ENCODE peak calls at places on chromosome 12, in ten cellular contexts. One of them, this sample, is unnamed. For H3K27me3, the result is how much of the 10 kb centered on the place peaks cover.

GRCh38 chr12:57240926-57241555 is 9.9 kb downstream of the STAC3 start:
- DNase-seq in H1: peak
- DNase-seq in HCT116: no peak
- DNase-seq in Panc1: no peak
- DNase-seq in spleen: peak
- DNase-seq in prostate gland: no peak
- DNase-seq in sigmoid colon: peak
- DNase-seq in stomach: no peak
- DNase-seq in breast epithelium: no peak
- DNase-seq in transverse colon: peak
- DNase-seq in this sample: no peak

GRCh38 chr12:96989916-96990315 is 82.9 kb downstream of the NEDD1 start:
- DNase-seq in H1: peak
- DNase-seq in HCT116: peak
- DNase-seq in Panc1: no peak
- DNase-seq in spleen: no peak
- DNase-seq in prostate gland: no peak
- DNase-seq in sigmoid colon: no peak
- DNase-seq in stomach: no peak
- DNase-seq in breast epithelium: no peak
- DNase-seq in transverse colon: no peak
- DNase-seq in this sample: no peak

GRCh38 chr12:104737682-104738370 is 220.3 kb downstream of the SLC41A2 start:
- DNase-seq in H1: no peak
- DNase-seq in HCT116: no peak
- DNase-seq in Panc1: no peak
- DNase-seq in spleen: no peak
- DNase-seq in prostate gland: no peak
- DNase-seq in sigmoid colon: no peak
- DNase-seq in stomach: no peak
- DNase-seq in breast epithelium: no peak
- DNase-seq in transverse colon: no peak
- DNase-seq in this sample: no peak

GRCh38 chr12:65113621-65114035 is 7.5 kb downstream of the WIF1 start:
- DNase-seq in H1: no peak
- DNase-seq in HCT116: no peak
- DNase-seq in Panc1: no peak
- DNase-seq in spleen: no peak
- DNase-seq in prostate gland: no peak
- DNase-seq in sigmoid colon: no peak
- DNase-seq in stomach: no peak
- DNase-seq in breast epithelium: no peak
- DNase-seq in transverse colon: no peak
- DNase-seq in this sample: no peak

GRCh38 chr12:64016521-64016920 is 172.0 kb downstream of the SRGAP1 start:
- DNase-seq in H1: no peak
- DNase-seq in HCT116: no peak
- DNase-seq in Panc1: no peak
- DNase-seq in spleen: no peak
- DNase-seq in prostate gland: no peak
- DNase-seq in sigmoid colon: no peak
- DNase-seq in stomach: no peak
- DNase-seq in breast epithelium: no peak
- DNase-seq in transverse colon: no peak
- DNase-seq in this sample: no peak

GRCh38 chr12:46944104-46944503 is 118.3 kb upstream of the SLC38A4 start:
- DNase-seq in H1: no peak
- DNase-seq in HCT116: peak
- DNase-seq in Panc1: no peak
- DNase-seq in spleen: no peak
- DNase-seq in prostate gland: no peak
- DNase-seq in sigmoid colon: no peak
- DNase-seq in stomach: no peak
- DNase-seq in breast epithelium: no peak
- DNase-seq in transverse colon: no peak
- DNase-seq in this sample: no peak

GRCh38 chr12:50745861-50746260 is 18.0 kb upstream of the ATF1 start:
- DNase-seq in H1: no peak
- DNase-seq in HCT116: no peak
- DNase-seq in Panc1: no peak
- DNase-seq in spleen: no peak
- DNase-seq in prostate gland: no peak
- DNase-seq in sigmoid colon: no peak
- DNase-seq in stomach: no peak
- DNase-seq in breast epithelium: no peak
- DNase-seq in transverse colon: no peak
- DNase-seq in this sample: no peak

GRCh38 chr12:130932061-130932650 is 21.6 kb upstream of the ADGRD1 start:
- DNase-seq in H1: no peak
- DNase-seq in HCT116: no peak
- DNase-seq in Panc1: no peak
- DNase-seq in spleen: no peak
- DNase-seq in prostate gland: no peak
- DNase-seq in sigmoid colon: no peak
- DNase-seq in stomach: no peak
- DNase-seq in breast epithelium: no peak
- DNase-seq in transverse colon: no peak
- DNase-seq in this sample: no peak

GRCh38 chr12:68972570-68972969 is 39.6 kb upstream of the CPM start:
- DNase-seq in H1: no peak
- DNase-seq in HCT116: no peak
- DNase-seq in Panc1: no peak
- DNase-seq in spleen: no peak
- DNase-seq in prostate gland: no peak
- DNase-seq in sigmoid colon: no peak
- DNase-seq in stomach: no peak
- DNase-seq in breast epithelium: no peak
- DNase-seq in transverse colon: no peak
- DNase-seq in this sample: no peak

GRCh38 chr12:22527999-22528398 is 16.3 kb downstream of the C2CD5 start:
- DNase-seq in H1: no peak
- DNase-seq in HCT116: no peak
- DNase-seq in Panc1: no peak
- DNase-seq in spleen: no peak
- DNase-seq in prostate gland: no peak
- DNase-seq in sigmoid colon: no peak
- DNase-seq in stomach: no peak
- DNase-seq in breast epithelium: no peak
- DNase-seq in transverse colon: no peak
- DNase-seq in this sample: no peak

GRCh38 chr12:64912501-64912900 is 88.1 kb downstream of the TBC1D30 start:
- DNase-seq in H1: no peak
- DNase-seq in HCT116: no peak
- DNase-seq in Panc1: no peak
- DNase-seq in spleen: no peak
- DNase-seq in prostate gland: no peak
- DNase-seq in sigmoid colon: no peak
- DNase-seq in stomach: no peak
- DNase-seq in breast epithelium: no peak
- DNase-seq in transverse colon: no peak
- DNase-seq in this sample: no peak

GRCh38 chr12:129069886-129070285 is 216.6 kb downstream of the GLT1D1 start:
- DNase-seq in H1: peak
- DNase-seq in HCT116: no peak
- DNase-seq in Panc1: no peak
- DNase-seq in spleen: no peak
- DNase-seq in prostate gland: no peak
- DNase-seq in sigmoid colon: no peak
- DNase-seq in stomach: no peak
- DNase-seq in breast epithelium: no peak
- DNase-seq in transverse colon: no peak
- DNase-seq in this sample: no peak

GRCh38 chr12:116091579-116091978 is 185.9 kb downstream of the MED13L start:
- DNase-seq in H1: no peak
- DNase-seq in HCT116: no peak
- DNase-seq in Panc1: no peak
- DNase-seq in spleen: no peak
- DNase-seq in prostate gland: no peak
- DNase-seq in sigmoid colon: no peak
- DNase-seq in stomach: no peak
- DNase-seq in breast epithelium: no peak
- DNase-seq in transverse colon: no peak
- DNase-seq in this sample: no peak

GRCh38 chr12:118249547-118249946 is 113.6 kb downstream of the PEBP1 start:
- DNase-seq in H1: no peak
- DNase-seq in HCT116: no peak
- DNase-seq in Panc1: no peak
- DNase-seq in spleen: no peak
- DNase-seq in prostate gland: no peak
- DNase-seq in sigmoid colon: no peak
- DNase-seq in stomach: no peak
- DNase-seq in breast epithelium: no peak
- DNase-seq in transverse colon: no peak
- DNase-seq in this sample: no peak

GRCh38 chr12:3262466-3262865 is 185.3 kb downstream of the TSPAN9 start:
- DNase-seq in H1: no peak
- DNase-seq in HCT116: no peak
- DNase-seq in Panc1: no peak
- DNase-seq in spleen: no peak
- DNase-seq in prostate gland: no peak
- DNase-seq in sigmoid colon: no peak
- DNase-seq in stomach: no peak
- DNase-seq in breast epithelium: no peak
- DNase-seq in transverse colon: no peak
- DNase-seq in this sample: no peak

GRCh38 chr12:110846615-110847566 is at the start of gene CCDC63:
- DNase-seq in H1: peak
- DNase-seq in HCT116: peak
- DNase-seq in Panc1: no peak
- DNase-seq in spleen: peak
- DNase-seq in prostate gland: peak
- DNase-seq in sigmoid colon: peak
- DNase-seq in stomach: peak
- DNase-seq in breast epithelium: peak
- DNase-seq in transverse colon: peak
- DNase-seq in this sample: no peak
- H3K27me3 ChIP-seq in H1: under half
- H3K27me3 ChIP-seq in HCT116: under half
- H3K27me3 ChIP-seq in Panc1: under half
- H3K27me3 ChIP-seq in spleen: under half
- H3K27me3 ChIP-seq in prostate gland: under half
- H3K27me3 ChIP-seq in sigmoid colon: under half
- H3K27me3 ChIP-seq in stomach: under half
- H3K27me3 ChIP-seq in breast epithelium: under half
- H3K27me3 ChIP-seq in transverse colon: under half
- H3K27me3 ChIP-seq in this sample: under half

DNA sequence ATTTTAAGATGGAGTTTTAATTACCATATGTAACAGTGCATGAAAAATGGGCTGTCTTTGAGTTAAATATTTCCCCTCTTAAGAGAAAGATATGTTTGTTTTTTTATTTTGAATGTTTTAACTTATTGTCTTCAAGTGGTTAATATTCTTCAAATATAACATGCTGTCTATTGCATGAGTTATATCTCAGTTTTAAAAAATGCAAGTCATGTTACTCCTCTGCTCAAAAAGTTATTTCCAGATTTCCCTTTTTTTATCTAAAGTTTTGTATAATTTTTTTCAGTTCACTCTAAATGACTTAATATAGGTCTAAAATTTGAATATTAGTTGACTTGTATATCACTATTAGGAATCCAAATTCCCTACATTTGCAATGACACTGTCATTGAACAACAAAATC is 5.9 kb upstream of the KCNMB4 start:
- DNase-seq in H1: no peak
- DNase-seq in HCT116: no peak
- DNase-seq in Panc1: no peak
- DNase-seq in spleen: no peak
- DNase-seq in prostate gland: no peak
- DNase-seq in sigmoid colon: no peak
- DNase-seq in stomach: no peak
- DNase-seq in breast epithelium: no peak
- DNase-seq in transverse colon: no peak
- DNase-seq in this sample: no peak
- TF ChIP-seq POLR2AphosphoS5 in H1: no peak
- TF ChIP-seq POLR2AphosphoS5 in HCT116: no peak
- TF ChIP-seq POLR2AphosphoS5 in Panc1: no peak
- TF ChIP-seq POLR2AphosphoS5 in spleen: no peak
- TF ChIP-seq POLR2AphosphoS5 in prostate gland: no peak
- TF ChIP-seq POLR2AphosphoS5 in sigmoid colon: no peak
- TF ChIP-seq POLR2AphosphoS5 in stomach: no peak
- TF ChIP-seq POLR2AphosphoS5 in breast epithelium: no peak
- TF ChIP-seq POLR2AphosphoS5 in transverse colon: no peak
- TF ChIP-seq POLR2AphosphoS5 in this sample: no peak

GRCh38 chr12:48029811-48030650 is 25.8 kb upstream of the COL2A1 start:
- DNase-seq in H1: no peak
- DNase-seq in HCT116: no peak
- DNase-seq in Panc1: no peak
- DNase-seq in spleen: no peak
- DNase-seq in prostate gland: no peak
- DNase-seq in sigmoid colon: no peak
- DNase-seq in stomach: no peak
- DNase-seq in breast epithelium: no peak
- DNase-seq in transverse colon: no peak
- DNase-seq in this sample: no peak

GRCh38 chr12:48027183-48028002 is 23.1 kb upstream of the COL2A1 start:
- DNase-seq in H1: peak
- DNase-seq in HCT116: no peak
- DNase-seq in Panc1: no peak
- DNase-seq in spleen: no peak
- DNase-seq in prostate gland: no peak
- DNase-seq in sigmoid colon: no peak
- DNase-seq in stomach: no peak
- DNase-seq in breast epithelium: no peak
- DNase-seq in transverse colon: no peak
- DNase-seq in this sample: no peak

GRCh38 chr12:48026081-48026827 is 22.0 kb upstream of the COL2A1 start:
- DNase-seq in H1: no peak
- DNase-seq in HCT116: no peak
- DNase-seq in Panc1: no peak
- DNase-seq in spleen: no peak
- DNase-seq in prostate gland: no peak
- DNase-seq in sigmoid colon: no peak
- DNase-seq in stomach: no peak
- DNase-seq in breast epithelium: no peak
- DNase-seq in transverse colon: no peak
- DNase-seq in this sample: no peak

GRCh38 chr12:48029401-48029770 is 25.1 kb upstream of the COL2A1 start:
- DNase-seq in H1: no peak
- DNase-seq in HCT116: no peak
- DNase-seq in Panc1: no peak
- DNase-seq in spleen: no peak
- DNase-seq in prostate gland: no peak
- DNase-seq in sigmoid colon: no peak
- DNase-seq in stomach: no peak
- DNase-seq in breast epithelium: no peak
- DNase-seq in transverse colon: no peak
- DNase-seq in this sample: no peak

GRCh38 chr12:48028541-48029400 is 24.5 kb upstream of the COL2A1 start:
- DNase-seq in H1: no peak
- DNase-seq in HCT116: no peak
- DNase-seq in Panc1: no peak
- DNase-seq in spleen: no peak
- DNase-seq in prostate gland: no peak
- DNase-seq in sigmoid colon: no peak
- DNase-seq in stomach: no peak
- DNase-seq in breast epithelium: no peak
- DNase-seq in transverse colon: no peak
- DNase-seq in this sample: no peak
- H3K27me3 ChIP-seq in H1: half or more
- H3K27me3 ChIP-seq in HCT116: under half
- H3K27me3 ChIP-seq in Panc1: under half
- H3K27me3 ChIP-seq in spleen: under half
- H3K27me3 ChIP-seq in prostate gland: under half
- H3K27me3 ChIP-seq in sigmoid colon: under half
- H3K27me3 ChIP-seq in stomach: under half
- H3K27me3 ChIP-seq in breast epithelium: under half
- H3K27me3 ChIP-seq in transverse colon: under half
- H3K27me3 ChIP-seq in this sample: under half

GRCh38 chr12:109191621-109192250 is 75.3 kb downstream of the ACACB start:
- DNase-seq in H1: no peak
- DNase-seq in HCT116: no peak
- DNase-seq in Panc1: no peak
- DNase-seq in spleen: no peak
- DNase-seq in prostate gland: no peak
- DNase-seq in sigmoid colon: no peak
- DNase-seq in stomach: no peak
- DNase-seq in breast epithelium: no peak
- DNase-seq in transverse colon: no peak
- DNase-seq in this sample: no peak
- TF ChIP-seq POLR2AphosphoS5 in H1: no peak
- TF ChIP-seq POLR2AphosphoS5 in HCT116: no peak
- TF ChIP-seq POLR2AphosphoS5 in Panc1: no peak
- TF ChIP-seq POLR2AphosphoS5 in spleen: no peak
- TF ChIP-seq POLR2AphosphoS5 in prostate gland: no peak
- TF ChIP-seq POLR2AphosphoS5 in sigmoid colon: no peak
- TF ChIP-seq POLR2AphosphoS5 in stomach: no peak
- TF ChIP-seq POLR2AphosphoS5 in breast epithelium: no peak
- TF ChIP-seq POLR2AphosphoS5 in transverse colon: no peak
- TF ChIP-seq POLR2AphosphoS5 in this sample: no peak